ENCODE peak calls at places on chromosomes 2 and 18, in ten cellular contexts. R is CD4-positive, alpha-beta T cell; W is astrocyte of the spinal cord; O is GM13977; L is H9; Q is GM20000; P is endothelial cell; D is psoas muscle; H is AG10803; J is sigmoid colon. G is an unnamed sample.

GRCh38 chr2:196335238-196335637 is 163.9 kb upstream of the STK17B start:
- DNase-seq in R (no peak), W (peak; percentile 63), O (no peak), L (peak; percentile 45), Q (no peak), P (no peak), D (no peak), H (peak; percentile 72), J (no peak), G (no peak)

GRCh38 chr2:239831272-239831731 is 193.8 kb downstream of the NDUFA10 start:
- DNase-seq in R (no peak), W (no peak), O (no peak), L (peak; percentile 67), Q (no peak), P (peak; percentile 35), D (no peak), H (no peak), J (peak; percentile 63), G (peak; percentile 39)

GRCh38 chr2:24354382-24354781 is 6.0 kb downstream of the ITSN2 start:
- DNase-seq in R (no peak), W (no peak), O (no peak), L (no peak), Q (no peak), P (no peak), D (no peak), H (no peak), J (no peak), G (no peak)

GRCh38 chr18:28176674-28176932 is 327 bp downstream of the CDH2 start:
- DNase-seq in R (no peak), W (no peak), O (no peak), L (no peak), Q (no peak), P (no peak), D (no peak), H (no peak), J (no peak), G (no peak)

GRCh38 chr2:195532628-195533271 is 124.3 kb upstream of the SLC39A10 start:
- DNase-seq in R (no peak), W (peak; percentile 60), O (no peak), L (no peak), Q (no peak), P (no peak), D (no peak), H (peak; percentile 47), J (no peak), G (no peak)

GRCh38 chr18:49910019-49910418 is 96.7 kb upstream of the ACAA2 start:
- DNase-seq in R (no peak), W (no peak), O (no peak), L (no peak), Q (no peak), P (no peak), D (no peak), H (no peak), J (no peak), G (no peak)

GRCh38 chr18:46320928-46321855 is 217.0 kb downstream of the HAUS1 start:
- DNase-seq in R (no peak), W (peak; percentile 82), O (no peak), L (no peak), Q (no peak), P (no peak), D (no peak), H (peak; percentile 60), J (no peak), G (no peak)

GRCh38 chr2:232624554-232624842 is 8.9 kb upstream of the EFHD1 start:
- DNase-seq in R (no peak), W (no peak), O (peak; percentile 6), L (no peak), Q (no peak), P (no peak), D (no peak), H (no peak), J (no peak), G (no peak)

GRCh38 chr2:43889416-43889815 is 50.6 kb downstream of the ABCG8 start:
- DNase-seq in R (no peak), W (no peak), O (no peak), L (no peak), Q (no peak), P (no peak), D (no peak), H (no peak), J (no peak), G (no peak)

GRCh38 chr18:36376361-36376760 is 78.8 kb downstream of the FHOD3 start:
- DNase-seq in R (no peak), W (no peak), O (no peak), L (no peak), Q (no peak), P (no peak), D (no peak), H (peak; percentile 63), J (no peak), G (no peak)

GRCh38 chr2:11541693-11542274 is 7.9 kb downstream of the GREB1 start:
- DNase-seq in R (no peak), W (no peak), O (no peak), L (no peak), Q (no peak), P (no peak), D (no peak), H (no peak), J (no peak), G (no peak)

GRCh38 chr18:32956591-32957310 is 183.9 kb upstream of the KLHL14 start:
- DNase-seq in R (no peak), W (peak; percentile 85), O (no peak), L (peak; percentile 29), Q (no peak), P (no peak), D (no peak), H (peak; percentile 7), J (no peak), G (no peak)

GRCh38 chr2:46339676-46340459 is 42.7 kb downstream of the EPAS1 start:
- DNase-seq in R (no peak), W (no peak), O (no peak), L (no peak), Q (no peak), P (no peak), D (no peak), H (no peak), J (no peak), G (peak; percentile 96)
- TF ChIP-seq CTCF in R (no peak), W (no peak), O (no peak), L (no peak), Q (no peak), P (no peak), D (no peak), H (no peak), J (no peak), G (peak; percentile 30)

DNA sequence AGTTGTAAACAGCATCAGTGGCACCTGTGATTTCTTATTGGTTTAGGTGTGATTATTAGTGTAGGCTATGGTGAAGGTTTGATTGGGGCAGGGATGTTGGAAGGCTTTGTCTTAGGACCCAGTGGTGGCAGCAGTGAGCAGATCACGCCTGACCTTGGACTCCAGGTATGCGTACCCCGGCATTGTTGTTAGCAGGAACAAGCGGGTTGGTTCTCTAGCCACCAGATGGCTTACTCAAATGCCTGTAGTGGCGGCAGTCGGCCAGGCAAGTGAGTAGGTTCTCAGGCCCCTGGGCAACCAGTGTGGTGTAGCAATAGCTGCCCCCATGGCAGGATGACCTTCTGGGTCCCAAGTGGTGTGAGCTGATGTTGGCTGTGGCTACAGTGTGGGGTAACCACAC is 558.3 kb downstream of the KCNJ3 start:
- DNase-seq in R (no peak), W (no peak), O (no peak), L (peak; percentile 80), Q (no peak), P (no peak), D (no peak), H (no peak), J (no peak), G (no peak)
- TF ChIP-seq CTCF in R (no peak), W (no peak), O (no peak), L (peak; percentile 49), Q (no peak), P (no peak), D (no peak), H (no peak), J (no peak), G (no peak)

GRCh38 chr2:129859141-129859540 is 120.3 kb upstream of the RAB6C start:
- DNase-seq in R (no peak), W (no peak), O (no peak), L (no peak), Q (no peak), P (no peak), D (no peak), H (no peak), J (no peak), G (no peak)
- TF ChIP-seq CTCF in R (no peak), W (no peak), O (no peak), L (no peak), Q (no peak), P (no peak), D (no peak), H (no peak), J (no peak), G (peak; percentile 5)

GRCh38 chr2:219254590-219255219 is 987 bp upstream of the TUBA4A start:
- DNase-seq in R (peak; percentile 31), W (no peak), O (peak; percentile 56), L (no peak), Q (peak; percentile 55), P (no peak), D (no peak), H (no peak), J (no peak), G (no peak)

GRCh38 chr2:219252084-219252483 is 959 bp upstream of the TUBA4B start:
- DNase-seq in R (no peak), W (no peak), O (no peak), L (no peak), Q (no peak), P (no peak), D (no peak), H (no peak), J (no peak), G (no peak)

GRCh38 chr2:219252570-219252899 is 508 bp upstream of the TUBA4B start:
- DNase-seq in R (no peak), W (no peak), O (no peak), L (no peak), Q (no peak), P (no peak), D (peak; percentile 53), H (no peak), J (no peak), G (no peak)

GRCh38 chr2:219252900-219253752 is at the start of gene TUBA4B:
- DNase-seq in R (no peak), W (no peak), O (peak; percentile 49), L (peak; percentile 81), Q (peak; percentile 59), P (peak; percentile 31), D (peak; percentile 84), H (no peak), J (peak; percentile 78), G (no peak)

DNA sequence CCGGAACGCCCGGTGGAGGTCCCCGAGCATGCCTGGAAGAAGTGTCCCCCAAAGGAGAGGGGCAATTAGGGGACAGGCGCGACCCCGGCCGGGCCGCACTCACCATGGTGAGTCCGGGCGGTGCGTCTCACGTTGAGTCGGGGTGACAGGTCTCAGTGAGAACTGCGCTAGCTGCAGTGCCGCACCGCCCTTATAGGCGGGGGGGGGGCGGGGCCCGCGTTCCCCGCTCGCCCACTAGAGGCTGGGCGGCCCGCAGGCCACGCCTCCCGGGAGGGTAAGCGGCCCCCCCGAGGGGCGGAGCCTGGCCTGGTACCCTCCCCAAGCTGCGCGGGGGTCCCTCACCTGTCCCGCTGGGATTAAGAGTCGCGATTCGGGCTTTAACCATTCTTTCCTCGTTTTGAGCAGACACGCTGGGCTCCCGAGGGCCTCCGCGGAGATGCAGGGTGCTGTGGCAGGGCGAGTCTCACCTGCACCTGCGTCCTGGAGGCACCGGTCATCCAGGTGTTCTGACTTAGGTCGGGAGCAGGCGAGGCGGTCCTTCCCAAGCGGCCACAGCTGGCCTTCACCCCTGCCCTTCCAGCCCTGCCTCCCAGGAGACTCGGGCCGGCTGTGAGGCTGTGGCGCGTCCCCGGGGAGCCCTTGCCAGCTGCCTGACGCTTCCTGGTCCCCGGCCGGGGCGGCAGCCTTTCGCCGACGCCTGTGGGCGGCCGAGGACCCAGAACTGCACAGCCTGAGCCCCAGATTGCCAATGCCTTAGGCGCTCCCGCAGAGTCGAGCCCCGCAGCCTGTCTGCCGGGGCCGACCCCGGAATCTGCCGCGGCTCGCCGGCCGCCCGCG is at the start of gene TUBA4A:
- DNase-seq in R (peak; percentile 90), W (peak; percentile 41), O (peak; percentile 98), L (peak; percentile 91), Q (peak; percentile 97), P (peak; percentile 52), D (peak; percentile 90), H (peak; percentile 53), J (peak; percentile 94), G (peak; percentile 77)
- TF ChIP-seq CTCF in R (no peak), W (no peak), O (no peak), L (peak; percentile 12), Q (no peak), P (no peak), D (peak; percentile 18), H (no peak), J (no peak), G (no peak)